ENCODE peak calls at places on chromosomes 11 and 22, in eight cellular contexts. One of them, this sample, is unnamed. For H3K4me1 and H3K27me3, the result is how much of the 10 kb centered on the place peaks cover.

GRCh38 chr11:118877487-118878173 is 6.1 kb upstream of the CXCR5 start:
- DNase-seq in testis: no peak
- DNase-seq in HCT116: no peak
- DNase-seq in colonic mucosa: no peak
- DNase-seq in Caco-2: no peak
- DNase-seq in H9: no peak
- DNase-seq in ovary: no peak
- DNase-seq in fibroblast of lung: no peak
- DNase-seq in this sample: no peak

GRCh38 chr11:117281159-117281558 is 10.0 kb upstream of the BACE1-AS start:
- DNase-seq in testis: peak
- DNase-seq in HCT116: peak
- DNase-seq in colonic mucosa: no peak
- DNase-seq in Caco-2: no peak
- DNase-seq in H9: no peak
- DNase-seq in ovary: peak
- DNase-seq in fibroblast of lung: peak
- DNase-seq in this sample: peak

GRCh38 chr22:47063606-47064005 is 301.2 kb downstream of the TBC1D22A start:
- DNase-seq in testis: no peak
- DNase-seq in HCT116: no peak
- DNase-seq in colonic mucosa: no peak
- DNase-seq in Caco-2: no peak
- DNase-seq in H9: peak
- DNase-seq in ovary: no peak
- DNase-seq in fibroblast of lung: no peak
- DNase-seq in this sample: no peak

GRCh38 chr11:129317564-129317963 is 58.1 kb upstream of the BARX2 start:
- DNase-seq in testis: no peak
- DNase-seq in HCT116: no peak
- DNase-seq in colonic mucosa: peak
- DNase-seq in Caco-2: no peak
- DNase-seq in H9: no peak
- DNase-seq in ovary: no peak
- DNase-seq in fibroblast of lung: no peak
- DNase-seq in this sample: no peak

GRCh38 chr22:35352214-35353111 is 28.4 kb upstream of the HMOX1 start:
- DNase-seq in testis: peak
- DNase-seq in HCT116: no peak
- DNase-seq in colonic mucosa: peak
- DNase-seq in Caco-2: no peak
- DNase-seq in H9: peak
- DNase-seq in ovary: no peak
- DNase-seq in fibroblast of lung: peak
- DNase-seq in this sample: no peak

GRCh38 chr11:100719809-100720221 is 32.7 kb downstream of the ARHGAP42 start:
- DNase-seq in testis: peak
- DNase-seq in HCT116: peak
- DNase-seq in colonic mucosa: peak
- DNase-seq in Caco-2: no peak
- DNase-seq in H9: peak
- DNase-seq in ovary: peak
- DNase-seq in fibroblast of lung: peak
- DNase-seq in this sample: peak

GRCh38 chr22:20094158-20094807 is 14.2 kb downstream of the DGCR8 start:
- DNase-seq in testis: no peak
- DNase-seq in HCT116: no peak
- DNase-seq in colonic mucosa: no peak
- DNase-seq in Caco-2: no peak
- DNase-seq in H9: no peak
- DNase-seq in ovary: no peak
- DNase-seq in fibroblast of lung: no peak
- DNase-seq in this sample: no peak

GRCh38 chr11:114291847-114292680 is 4.1 kb upstream of the NNMT start:
- DNase-seq in testis: no peak
- DNase-seq in HCT116: no peak
- DNase-seq in colonic mucosa: no peak
- DNase-seq in Caco-2: no peak
- DNase-seq in H9: no peak
- DNase-seq in ovary: no peak
- DNase-seq in fibroblast of lung: peak
- DNase-seq in this sample: peak

GRCh38 chr11:69888671-69889076 is 69.5 kb upstream of the FGF3 start:
- DNase-seq in testis: peak
- DNase-seq in HCT116: peak
- DNase-seq in colonic mucosa: peak
- DNase-seq in Caco-2: peak
- DNase-seq in H9: peak
- DNase-seq in ovary: peak
- DNase-seq in fibroblast of lung: peak
- DNase-seq in this sample: peak

GRCh38 chr11:134033696-134034491 is 35.0 kb upstream of the JAM3 start:
- DNase-seq in testis: peak
- DNase-seq in HCT116: peak
- DNase-seq in colonic mucosa: peak
- DNase-seq in Caco-2: peak
- DNase-seq in H9: peak
- DNase-seq in ovary: peak
- DNase-seq in fibroblast of lung: peak
- DNase-seq in this sample: peak

GRCh38 chr11:68643576-68643975 is 40.8 kb upstream of the GAL start:
- DNase-seq in testis: no peak
- DNase-seq in HCT116: peak
- DNase-seq in colonic mucosa: no peak
- DNase-seq in Caco-2: no peak
- DNase-seq in H9: no peak
- DNase-seq in ovary: no peak
- DNase-seq in fibroblast of lung: peak
- DNase-seq in this sample: peak

GRCh38 chr11:6387811-6388599 is 2.3 kb upstream of the SMPD1 start:
- DNase-seq in testis: no peak
- DNase-seq in HCT116: no peak
- DNase-seq in colonic mucosa: peak
- DNase-seq in Caco-2: peak
- DNase-seq in H9: no peak
- DNase-seq in ovary: no peak
- DNase-seq in fibroblast of lung: peak
- DNase-seq in this sample: peak

GRCh38 chr11:108345767-108346166 is 121.6 kb downstream of the C11orf65 start:
- DNase-seq in testis: no peak
- DNase-seq in HCT116: no peak
- DNase-seq in colonic mucosa: no peak
- DNase-seq in Caco-2: no peak
- DNase-seq in H9: no peak
- DNase-seq in ovary: no peak
- DNase-seq in fibroblast of lung: no peak
- DNase-seq in this sample: no peak

GRCh38 chr11:118224512-118225180 is at the start of gene JAML:
- DNase-seq in testis: no peak
- DNase-seq in HCT116: no peak
- DNase-seq in colonic mucosa: no peak
- DNase-seq in Caco-2: no peak
- DNase-seq in H9: no peak
- DNase-seq in ovary: no peak
- DNase-seq in fibroblast of lung: no peak
- DNase-seq in this sample: no peak

DNA sequence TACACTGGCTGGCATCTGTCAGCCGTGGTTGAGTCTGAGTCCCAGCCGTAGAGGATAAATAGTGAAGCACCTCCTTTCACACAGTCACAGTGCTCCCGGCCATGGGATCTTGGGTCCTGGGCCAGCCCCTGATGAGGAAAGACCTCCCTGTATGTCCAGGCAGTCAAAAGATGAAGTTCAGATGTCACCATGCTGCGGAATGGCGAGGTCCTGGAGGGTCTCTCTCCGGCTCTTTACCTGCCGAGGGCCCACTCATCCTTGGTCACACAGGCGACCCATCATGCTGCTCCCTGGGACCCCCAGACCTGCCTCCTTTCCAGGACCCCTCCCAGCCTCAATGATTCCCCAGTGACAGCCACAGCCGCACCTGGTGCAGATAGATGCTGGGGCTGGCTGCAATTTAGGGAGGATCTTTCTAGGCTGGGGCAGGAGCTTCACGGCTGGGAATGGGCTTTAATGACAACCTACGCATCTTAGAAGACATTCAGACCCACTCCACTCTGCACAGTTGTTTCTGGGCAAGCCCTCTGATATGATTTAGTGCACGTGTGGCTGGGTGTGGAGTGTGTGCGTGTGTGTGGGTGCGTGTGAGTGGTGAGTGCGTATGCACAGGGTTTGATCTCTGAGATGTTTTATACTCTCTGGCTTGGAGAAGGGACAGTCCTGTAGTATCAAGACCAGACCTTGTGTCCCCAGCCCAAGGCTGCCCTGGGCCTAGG is 79.7 kb downstream of the FBLN1 start:
- DNase-seq in testis: no peak
- DNase-seq in HCT116: no peak
- DNase-seq in colonic mucosa: no peak
- DNase-seq in Caco-2: no peak
- DNase-seq in H9: no peak
- DNase-seq in ovary: no peak
- DNase-seq in fibroblast of lung: no peak
- DNase-seq in this sample: no peak
- H3K4me1 ChIP-seq in testis: under half
- H3K4me1 ChIP-seq in HCT116: under half
- H3K4me1 ChIP-seq in colonic mucosa: under half
- H3K4me1 ChIP-seq in Caco-2: under half
- H3K4me1 ChIP-seq in H9: under half
- H3K4me1 ChIP-seq in ovary: under half
- H3K4me1 ChIP-seq in fibroblast of lung: under half
- H3K4me1 ChIP-seq in this sample: under half

GRCh38 chr11:121437018-121437685 is 15.0 kb upstream of the SORL1 start:
- DNase-seq in testis: no peak
- DNase-seq in HCT116: no peak
- DNase-seq in colonic mucosa: no peak
- DNase-seq in Caco-2: no peak
- DNase-seq in H9: no peak
- DNase-seq in ovary: no peak
- DNase-seq in fibroblast of lung: peak
- DNase-seq in this sample: peak
- H3K27me3 ChIP-seq in testis: under half
- H3K27me3 ChIP-seq in HCT116: under half
- H3K27me3 ChIP-seq in colonic mucosa: under half
- H3K27me3 ChIP-seq in Caco-2: under half
- H3K27me3 ChIP-seq in H9: under half
- H3K27me3 ChIP-seq in ovary: under half
- H3K27me3 ChIP-seq in fibroblast of lung: under half
- H3K27me3 ChIP-seq in this sample: under half

DNA sequence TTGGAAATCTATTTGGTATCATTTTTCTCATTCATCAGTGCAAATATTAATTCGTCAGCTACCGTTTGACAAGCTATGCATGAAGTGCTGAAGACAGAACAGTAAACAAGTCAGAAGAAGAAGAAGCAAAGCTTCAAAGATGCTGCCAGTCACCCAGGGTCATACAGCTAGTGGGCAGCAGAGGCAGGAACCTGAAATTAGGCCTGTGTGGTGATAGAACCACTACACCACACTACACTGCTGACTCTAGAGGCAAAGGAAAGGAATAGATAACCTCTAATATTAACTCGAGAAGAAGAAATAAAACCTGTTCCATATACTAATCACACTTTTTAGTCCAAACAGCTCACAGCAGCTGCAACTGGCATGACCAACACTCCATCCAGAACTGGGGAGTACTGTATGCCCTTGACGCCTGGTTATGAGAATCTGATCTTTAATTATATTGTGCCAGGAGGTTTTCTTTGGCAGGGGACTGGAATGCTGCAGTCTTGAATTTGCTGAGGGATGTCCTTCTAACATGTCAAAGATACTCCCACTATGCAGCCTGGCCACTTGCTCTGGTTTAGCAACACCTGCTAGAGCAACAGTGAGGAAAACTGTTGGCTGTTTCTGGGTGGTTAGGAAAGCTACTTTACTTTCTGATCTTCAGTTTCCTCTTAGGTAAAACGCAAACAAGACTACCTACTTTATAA is 73.0 kb downstream of the PAK1 start:
- DNase-seq in testis: no peak
- DNase-seq in HCT116: no peak
- DNase-seq in colonic mucosa: no peak
- DNase-seq in Caco-2: no peak
- DNase-seq in H9: no peak
- DNase-seq in ovary: no peak
- DNase-seq in fibroblast of lung: no peak
- DNase-seq in this sample: no peak
- H3K4me1 ChIP-seq in testis: under half
- H3K4me1 ChIP-seq in HCT116: under half
- H3K4me1 ChIP-seq in colonic mucosa: under half
- H3K4me1 ChIP-seq in Caco-2: under half
- H3K4me1 ChIP-seq in H9: under half
- H3K4me1 ChIP-seq in ovary: under half
- H3K4me1 ChIP-seq in fibroblast of lung: under half
- H3K4me1 ChIP-seq in this sample: under half

GRCh38 chr22:28116261-28116673 is 197.2 kb upstream of the PITPNB start:
- DNase-seq in testis: peak
- DNase-seq in HCT116: no peak
- DNase-seq in colonic mucosa: no peak
- DNase-seq in Caco-2: no peak
- DNase-seq in H9: no peak
- DNase-seq in ovary: peak
- DNase-seq in fibroblast of lung: peak
- DNase-seq in this sample: peak

GRCh38 chr22:28112130-28112529 is 193.1 kb upstream of the PITPNB start:
- DNase-seq in testis: no peak
- DNase-seq in HCT116: no peak
- DNase-seq in colonic mucosa: no peak
- DNase-seq in Caco-2: no peak
- DNase-seq in H9: no peak
- DNase-seq in ovary: no peak
- DNase-seq in fibroblast of lung: no peak
- DNase-seq in this sample: no peak

GRCh38 chr22:28115426-28115825 is 196.4 kb upstream of the PITPNB start:
- DNase-seq in testis: no peak
- DNase-seq in HCT116: no peak
- DNase-seq in colonic mucosa: no peak
- DNase-seq in Caco-2: no peak
- DNase-seq in H9: no peak
- DNase-seq in ovary: no peak
- DNase-seq in fibroblast of lung: no peak
- DNase-seq in this sample: no peak

GRCh38 chr22:28111501-28111900 is 192.4 kb upstream of the PITPNB start:
- DNase-seq in testis: no peak
- DNase-seq in HCT116: no peak
- DNase-seq in colonic mucosa: no peak
- DNase-seq in Caco-2: no peak
- DNase-seq in H9: no peak
- DNase-seq in ovary: no peak
- DNase-seq in fibroblast of lung: peak
- DNase-seq in this sample: no peak

DNA sequence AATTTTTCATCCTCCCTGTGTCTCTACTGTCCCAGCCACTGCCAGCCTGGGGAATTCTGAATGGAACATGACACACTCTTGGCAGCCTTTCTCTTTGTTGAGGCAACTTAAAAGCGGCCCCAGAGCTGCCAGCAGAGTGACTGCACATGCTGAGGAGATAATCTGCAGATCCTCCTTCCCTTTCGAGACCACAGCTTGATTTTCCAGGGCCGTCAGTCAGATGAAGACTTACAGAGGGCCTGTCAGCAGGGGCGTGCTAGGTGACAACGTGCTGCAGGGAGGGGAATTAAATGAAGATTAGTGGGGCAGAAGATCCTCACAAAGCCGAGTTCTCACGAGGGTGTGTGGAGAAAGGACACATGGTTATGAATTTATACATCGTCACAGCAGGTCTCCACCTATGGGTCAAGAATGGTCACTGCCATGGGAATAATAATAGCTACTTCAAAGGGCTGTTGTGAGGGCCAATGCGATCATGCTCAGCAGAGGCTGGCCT is 193.5 kb upstream of the PITPNB start:
- DNase-seq in testis: peak
- DNase-seq in HCT116: peak
- DNase-seq in colonic mucosa: no peak
- DNase-seq in Caco-2: no peak
- DNase-seq in H9: peak
- DNase-seq in ovary: peak
- DNase-seq in fibroblast of lung: peak
- DNase-seq in this sample: peak
- H3K27me3 ChIP-seq in testis: under half
- H3K27me3 ChIP-seq in HCT116: half or more
- H3K27me3 ChIP-seq in colonic mucosa: under half
- H3K27me3 ChIP-seq in Caco-2: under half
- H3K27me3 ChIP-seq in H9: under half
- H3K27me3 ChIP-seq in ovary: under half
- H3K27me3 ChIP-seq in fibroblast of lung: under half
- H3K27me3 ChIP-seq in this sample: under half